ENCODE peak calls at places on chromosome 10, in seven cellular contexts. C is fibroblast of lung; N is astrocyte; P is body of pancreas; B is SJSA1; K is effector memory CD4-positive, alpha-beta T cell; O is colonic mucosa. Q is an unnamed sample.

GRCh38 chr10:73086816-73087215 is 9.8 kb downstream of the P4HA1 start:
- DNase-seq in C (no peak), N (no peak), P (no peak), B (no peak), K (no peak), O (no peak), Q (no peak)

GRCh38 chr10:13684252-13684791 is 97.6 kb downstream of the PRPF18 start:
- DNase-seq in C (peak; percentile 81), N (peak; percentile 78), P (peak; percentile 31), B (peak; percentile 76), K (no peak), O (peak; percentile 36), Q (no peak)

GRCh38 chr10:66329116-66329515 is 596.7 kb upstream of the LRRTM3 start:
- DNase-seq in C (no peak), N (no peak), P (no peak), B (no peak), K (no peak), O (no peak), Q (no peak)

GRCh38 chr10:35635576-35635975 is 6.5 kb downstream of the FZD8 start:
- DNase-seq in C (peak; percentile 76), N (peak; percentile 35), P (peak; percentile 48), B (peak; percentile 66), K (peak; percentile 24), O (peak; percentile 69), Q (peak; percentile 12)

GRCh38 chr10:81251457-81252115 is 623.4 kb upstream of the NRG3 start:
- DNase-seq in C (no peak), N (no peak), P (no peak), B (no peak), K (no peak), O (no peak), Q (no peak)

GRCh38 chr10:101444058-101444457 is 90.1 kb downstream of the BTRC start:
- DNase-seq in C (peak; percentile 21), N (no peak), P (no peak), B (no peak), K (no peak), O (no peak), Q (no peak)

GRCh38 chr10:72328045-72328828 is 26.5 kb downstream of the DNAJB12 start:
- DNase-seq in C (peak; percentile 79), N (no peak), P (peak; percentile 86), B (peak; percentile 66), K (no peak), O (peak; percentile 77), Q (no peak)

GRCh38 chr10:34434119-34434594 is 380.9 kb downstream of the PARD3 start:
- DNase-seq in C (peak; percentile 73), N (peak; percentile 69), P (no peak), B (no peak), K (no peak), O (no peak), Q (no peak)

GRCh38 chr10:43696909-43697499 is 48.3 kb upstream of the ZNF32 start:
- DNase-seq in C (no peak), N (no peak), P (no peak), B (peak; percentile 22), K (no peak), O (no peak), Q (no peak)

GRCh38 chr10:28250782-28251181 is 52.1 kb downstream of the MPP7 start:
- DNase-seq in C (peak; percentile 59), N (peak; percentile 25), P (no peak), B (no peak), K (no peak), O (no peak), Q (no peak)

GRCh38 chr10:29957887-29958330 is 101.5 kb downstream of the JCAD start:
- DNase-seq in C (peak; percentile 31), N (peak; percentile 81), P (peak; percentile 50), B (peak; percentile 61), K (no peak), O (no peak), Q (no peak)

GRCh38 chr10:31650010-31650409 is 278.6 kb downstream of the ARHGAP12 start:
- DNase-seq in C (peak; percentile 91), N (peak; percentile 92), P (peak; percentile 40), B (peak; percentile 62), K (no peak), O (peak; percentile 59), Q (no peak)

GRCh38 chr10:99621454-99622246 is 1.4 kb upstream of the SLC25A28 start:
- DNase-seq in C (no peak), N (no peak), P (no peak), B (no peak), K (no peak), O (no peak), Q (no peak)

GRCh38 chr10:88763441-88763840 is 3.6 kb downstream of the LIPN start:
- DNase-seq in C (peak; percentile 5), N (no peak), P (no peak), B (no peak), K (no peak), O (no peak), Q (no peak)

GRCh38 chr10:88769384-88769783 is 9.6 kb downstream of the LIPN start:
- DNase-seq in C (no peak), N (no peak), P (no peak), B (no peak), K (no peak), O (no peak), Q (no peak)

GRCh38 chr10:88759366-88760101 is at the start of gene LIPN:
- DNase-seq in C (no peak), N (no peak), P (no peak), B (no peak), K (no peak), O (no peak), Q (no peak)

GRCh38 chr10:88762906-88763305 is 3.1 kb downstream of the LIPN start:
- DNase-seq in C (no peak), N (no peak), P (no peak), B (no peak), K (no peak), O (no peak), Q (no peak)

GRCh38 chr10:88764110-88764509 is 4.3 kb downstream of the LIPN start:
- DNase-seq in C (no peak), N (no peak), P (no peak), B (no peak), K (no peak), O (no peak), Q (no peak)
- H3K4me3 ChIP-seq in C (no peak overlapping the region), N (no peak overlapping the region), P (no peak overlapping the region), B (no peak overlapping the region), K (no peak overlapping the region), O (no peak overlapping the region), Q (no peak overlapping the region)

GRCh38 chr10:10517866-10518265 is 499.8 kb upstream of the CELF2 start:
- DNase-seq in C (no peak), N (no peak), P (no peak), B (no peak), K (no peak), O (no peak), Q (no peak)

GRCh38 chr10:10515479-10516204 is 502.0 kb upstream of the CELF2 start:
- DNase-seq in C (no peak), N (peak; percentile 24), P (no peak), B (no peak), K (no peak), O (no peak), Q (no peak)

GRCh38 chr10:10520391-10521385 is 497.0 kb upstream of the CELF2 start:
- DNase-seq in C (no peak), N (no peak), P (no peak), B (no peak), K (no peak), O (no peak), Q (peak; percentile 39)

GRCh38 chr10:10516731-10517130 is 500.9 kb upstream of the CELF2 start:
- DNase-seq in C (no peak), N (no peak), P (no peak), B (no peak), K (no peak), O (no peak), Q (no peak)

DNA sequence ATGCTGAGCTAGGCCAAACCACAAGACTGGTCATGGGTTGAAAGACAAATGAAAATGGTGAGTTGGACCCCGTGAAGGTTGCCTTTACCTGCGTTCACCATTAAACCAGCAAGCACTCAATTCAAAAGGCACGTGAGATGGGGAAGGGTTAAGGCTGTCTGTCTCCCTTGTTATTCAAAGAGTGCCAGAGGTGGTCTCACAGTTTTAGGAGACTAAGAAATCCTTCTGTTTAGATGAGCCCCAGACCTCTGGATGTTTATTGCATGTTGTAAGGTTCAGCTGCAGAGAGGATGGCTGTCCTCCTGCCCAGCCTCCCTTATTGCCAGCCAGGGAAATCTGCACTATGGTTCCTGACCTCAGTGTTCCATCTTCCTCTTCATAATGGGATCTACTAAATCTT is 498.0 kb upstream of the CELF2 start:
- DNase-seq in C (no peak), N (no peak), P (no peak), B (no peak), K (no peak), O (no peak), Q (no peak)
- H3K4me3 ChIP-seq in C (no peak overlapping the region), N (no peak overlapping the region), P (no peak overlapping the region), B (no peak overlapping the region), K (no peak overlapping the region), O (no peak overlapping the region), Q (no peak overlapping the region)

GRCh38 chr10:33330543-33331019 is 3.9 kb downstream of the NRP1 start:
- DNase-seq in C (peak; percentile 92), N (peak; percentile 80), P (peak; percentile 86), B (peak; percentile 87), K (peak; percentile 52), O (peak; percentile 90), Q (peak; percentile 24)
- H3K4me3 ChIP-seq in C (peak overlapping the region; percentile 77), N (peak overlapping the region; percentile 93), P (no peak overlapping the region), B (peak overlapping the region; percentile 81), K (no peak overlapping the region), O (no peak overlapping the region), Q (no peak overlapping the region)

GRCh38 chr10:120480848-120481247 is 23.8 kb downstream of the PLPP4 start:
- DNase-seq in C (no peak), N (no peak), P (no peak), B (peak; percentile 24), K (no peak), O (no peak), Q (no peak)

GRCh38 chr10:120480065-120480600 is 23.1 kb downstream of the PLPP4 start:
- DNase-seq in C (no peak), N (no peak), P (no peak), B (peak; percentile 17), K (no peak), O (no peak), Q (no peak)

GRCh38 chr10:120479506-120479905 is 22.5 kb downstream of the PLPP4 start:
- DNase-seq in C (no peak), N (no peak), P (no peak), B (peak; percentile 12), K (no peak), O (no peak), Q (no peak)

GRCh38 chr10:120485946-120486345 is 28.9 kb downstream of the PLPP4 start:
- DNase-seq in C (no peak), N (no peak), P (no peak), B (no peak), K (no peak), O (no peak), Q (no peak)

GRCh38 chr10:120483006-120483405 is 26.0 kb downstream of the PLPP4 start:
- DNase-seq in C (no peak), N (no peak), P (no peak), B (peak; percentile 1), K (no peak), O (no peak), Q (no peak)
- H3K4me3 ChIP-seq in C (no peak overlapping the region), N (no peak overlapping the region), P (no peak overlapping the region), B (no peak overlapping the region), K (no peak overlapping the region), O (no peak overlapping the region), Q (no peak overlapping the region)

DNA sequence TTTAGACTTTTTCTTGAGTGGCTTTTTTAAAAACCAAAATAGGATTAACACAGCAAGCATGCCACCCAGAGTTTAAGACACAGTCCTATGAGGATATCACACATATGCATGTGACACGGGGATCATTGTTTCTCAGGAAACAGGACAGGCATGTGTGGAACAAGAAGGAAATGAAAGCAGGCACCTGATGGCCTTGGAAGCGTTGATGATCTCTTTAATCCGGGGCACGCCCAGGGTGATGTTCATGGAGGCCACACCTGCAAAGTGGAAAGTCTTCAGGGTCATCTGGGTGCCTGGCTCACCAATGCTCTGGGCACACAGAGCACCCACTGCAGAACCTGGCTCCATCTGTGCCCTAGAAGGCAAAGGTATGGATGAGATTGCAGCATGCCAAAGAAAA is 44.3 kb downstream of the POLR3A start:
- DNase-seq in C (no peak), N (no peak), P (no peak), B (no peak), K (no peak), O (no peak), Q (no peak)
- H3K4me3 ChIP-seq in C (no peak overlapping the region), N (no peak overlapping the region), P (no peak overlapping the region), B (no peak overlapping the region), K (no peak overlapping the region), O (no peak overlapping the region), Q (no peak overlapping the region)